ENCODE peak calls at places on chromosomes 5 and 9, in four cellular contexts. Y is ascending aorta, P is lung, O is psoas muscle. V is an unnamed sample.

GRCh38 chr9:21590058-21590996 is 108.2 kb upstream of the IFNE start:
- DNase-seq in Y (no peak), P (no peak), O (no peak), V (no peak)

GRCh38 chr5:42566658-42567313 is 143.5 kb downstream of the GHR start:
- DNase-seq in Y (no peak), P (no peak), O (no peak), V (no peak)

GRCh38 chr5:179858241-179858585 is 404 bp downstream of the MRNIP start:
- DNase-seq in Y (no peak), P (no peak), O (peak; percentile 56), V (no peak)

GRCh38 chr5:34658023-34658422 is 1.9 kb downstream of the RAI14 start:
- DNase-seq in Y (no peak), P (no peak), O (no peak), V (no peak)

GRCh38 chr5:62600560-62601252 is 22.1 kb downstream of the LRRC70 start:
- DNase-seq in Y (no peak), P (no peak), O (no peak), V (no peak)

GRCh38 chr9:17402309-17402708 is 176.6 kb upstream of the SH3GL2 start:
- DNase-seq in Y (no peak), P (no peak), O (no peak), V (no peak)

GRCh38 chr9:113617550-113617949 is 154.0 kb downstream of the RGS3 start:
- DNase-seq in Y (no peak), P (no peak), O (no peak), V (no peak)

GRCh38 chr9:128208386-128208785 is 5.2 kb downstream of the DNM1 start:
- DNase-seq in Y (no peak), P (no peak), O (no peak), V (no peak)

GRCh38 chr5:143635888-143636287 is 176.1 kb upstream of the HMHB1 start:
- DNase-seq in Y (no peak), P (no peak), O (no peak), V (no peak)

GRCh38 chr5:156802501-156802900 is 47.6 kb upstream of the PPP1R2B start:
- DNase-seq in Y (no peak), P (no peak), O (no peak), V (no peak)

GRCh38 chr5:137753227-137753985 is 757 bp downstream of the HNRNPA0 start:
- DNase-seq in Y (peak; percentile 81), P (peak; percentile 39), O (peak; percentile 83), V (peak; percentile 51)

GRCh38 chr9:72185561-72185960 is 36.3 kb downstream of the GDA start:
- DNase-seq in Y (no peak), P (no peak), O (no peak), V (no peak)

GRCh38 chr9:133752739-133753446 is 14.7 kb upstream of the SARDH start:
- DNase-seq in Y (no peak), P (no peak), O (no peak), V (no peak)

GRCh38 chr9:133788819-133789733 is 50.9 kb upstream of the SARDH start:
- DNase-seq in Y (no peak), P (no peak), O (peak; percentile 61), V (no peak)

GRCh38 chr5:152514827-152515397 is 109.8 kb upstream of the NMUR2 start:
- DNase-seq in Y (no peak), P (no peak), O (no peak), V (no peak)

GRCh38 chr9:107190031-107190935 is 92.8 kb upstream of the RAD23B start:
- DNase-seq in Y (no peak), P (no peak), O (no peak), V (no peak)

GRCh38 chr9:137107982-137108381 is 6.6 kb downstream of the DPP7 start:
- DNase-seq in Y (no peak), P (no peak), O (no peak), V (no peak)

GRCh38 chr5:120655828-120656435 is 191.8 kb downstream of the PRR16 start:
- DNase-seq in Y (no peak), P (peak; percentile 41), O (no peak), V (no peak)

GRCh38 chr5:123088031-123088805 is 823 bp upstream of the PRDM6 start:
- DNase-seq in Y (peak; percentile 74), P (no peak), O (no peak), V (no peak)

GRCh38 chr5:112480501-112480900 is 61.4 kb upstream of the EPB41L4A start:
- DNase-seq in Y (no peak), P (no peak), O (no peak), V (no peak)

GRCh38 chr9:33375238-33375840 is 27.0 kb downstream of the AQP7 start:
- DNase-seq in Y (peak; percentile 31), P (no peak), O (peak; percentile 35), V (no peak)

GRCh38 chr5:7096294-7096693 is 299.6 kb upstream of the ADCY2 start:
- DNase-seq in Y (no peak), P (no peak), O (no peak), V (no peak)

GRCh38 chr5:134647750-134648424 is 698 bp upstream of the SEC24A start:
- DNase-seq in Y (no peak), P (peak; percentile 49), O (peak; percentile 58), V (peak; percentile 45)

GRCh38 chr9:87310827-87311564 is 186.7 kb upstream of the DAPK1 start:
- DNase-seq in Y (no peak), P (no peak), O (no peak), V (no peak)

GRCh38 chr9:113523421-113524141 is 60.1 kb downstream of the RGS3 start:
- DNase-seq in Y (no peak), P (peak; percentile 60), O (peak; percentile 71), V (peak; percentile 80)

GRCh38 chr5:96648598-96648997 is 13.6 kb upstream of the CAST start:
- DNase-seq in Y (no peak), P (no peak), O (no peak), V (no peak)

GRCh38 chr5:137890850-137891249 is 1.6 kb downstream of the PKD2L2 start:
- DNase-seq in Y (no peak), P (no peak), O (no peak), V (no peak)

GRCh38 chr5:136674178-136674577 is 308.8 kb upstream of the TRPC7 start:
- DNase-seq in Y (no peak), P (no peak), O (no peak), V (no peak)

GRCh38 chr9:94687451-94687850 is 39.0 kb upstream of the AOPEP start:
- DNase-seq in Y (no peak), P (no peak), O (no peak), V (no peak)

GRCh38 chr5:181189962-181190710 is 14.9 kb downstream of the TRIM7 start:
- DNase-seq in Y (no peak), P (no peak), O (peak; percentile 65), V (no peak)

GRCh38 chr9:24614070-24614469 is 68.4 kb upstream of the IZUMO3 start:
- DNase-seq in Y (no peak), P (no peak), O (no peak), V (no peak)

GRCh38 chr5:132457371-132458225 is 33.0 kb downstream of the IRF1 start:
- DNase-seq in Y (peak; percentile 77), P (no peak), O (peak; percentile 75), V (peak; percentile 79)

GRCh38 chr5:80408475-80408875 is 611 bp downstream of the ZFYVE16 start:
- DNase-seq in Y (no peak), P (no peak), O (peak; percentile 84), V (peak; percentile 70)

GRCh38 chr9:126599047-126599650 is 14.6 kb upstream of the LMX1B start:
- DNase-seq in Y (no peak), P (no peak), O (no peak), V (no peak)
- TF ChIP-seq CTCF in Y (no peak), P (no peak), O (no peak), V (no peak)

GRCh38 chr5:69364850-69365249 is 4.5 kb downstream of the AK6 start:
- DNase-seq in Y (no peak), P (no peak), O (no peak), V (no peak)
- TF ChIP-seq CTCF in Y (no peak), P (no peak), O (no peak), V (no peak)

GRCh38 chr5:82091617-82092016 is 119.8 kb downstream of the ATG10 start:
- DNase-seq in Y (no peak), P (no peak), O (no peak), V (no peak)

GRCh38 chr5:82100303-82101077 is 128.7 kb downstream of the ATG10 start:
- DNase-seq in Y (no peak), P (no peak), O (no peak), V (no peak)

GRCh38 chr5:82096249-82096648 is 124.4 kb downstream of the ATG10 start:
- DNase-seq in Y (no peak), P (no peak), O (no peak), V (no peak)
- TF ChIP-seq CTCF in Y (no peak), P (no peak), O (no peak), V (no peak)

GRCh38 chr5:54785729-54786548 is 199.5 kb downstream of the ESM1 start:
- DNase-seq in Y (no peak), P (peak; percentile 36), O (no peak), V (peak; percentile 81)
- TF ChIP-seq CTCF in Y (no peak), P (no peak), O (no peak), V (no peak)

GRCh38 chr9:97504381-97505216 is 3.1 kb downstream of the TMOD1 start:
- DNase-seq in Y (peak; percentile 81), P (no peak), O (no peak), V (no peak)

GRCh38 chr9:97502222-97502983 is 937 bp downstream of the TMOD1 start:
- DNase-seq in Y (no peak), P (peak; percentile 28), O (peak; percentile 81), V (no peak)

GRCh38 chr9:97503862-97504210 is 2.4 kb downstream of the TMOD1 start:
- DNase-seq in Y (no peak), P (no peak), O (no peak), V (no peak)

GRCh38 chr9:97501972-97502221 is 431 bp downstream of the TMOD1 start:
- DNase-seq in Y (no peak), P (no peak), O (no peak), V (no peak)

GRCh38 chr9:97502984-97503861 is 1.8 kb downstream of the TMOD1 start:
- DNase-seq in Y (no peak), P (peak; percentile 25), O (no peak), V (no peak)
- TF ChIP-seq CTCF in Y (no peak), P (no peak), O (no peak), V (no peak)

DNA sequence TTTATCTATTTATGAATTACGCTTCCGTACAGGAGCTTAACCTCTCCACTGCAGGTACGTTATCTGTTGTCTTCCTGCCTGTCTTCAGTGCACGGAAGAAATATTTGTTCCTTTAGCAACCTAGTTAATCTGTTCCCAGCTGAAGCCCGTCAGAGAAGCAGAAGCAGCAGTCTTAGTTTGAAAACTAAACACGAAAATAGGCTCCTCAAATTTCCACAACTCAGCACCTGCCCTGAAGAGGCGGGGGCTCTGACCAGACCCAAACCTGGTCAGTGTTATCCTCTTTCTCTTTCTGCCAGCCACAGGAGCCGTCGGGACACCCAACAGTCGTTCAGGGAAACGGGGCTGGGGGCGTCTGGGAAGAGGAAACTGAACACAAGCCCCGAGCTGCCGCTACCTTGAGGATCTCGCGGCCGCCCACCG is 426 bp downstream of the NUDCD2 start:
- DNase-seq in Y (no peak), P (no peak), O (no peak), V (no peak)
- TF ChIP-seq CTCF in Y (no peak), P (no peak), O (no peak), V (no peak)

GRCh38 chr5:61010759-61011460 is 65.9 kb downstream of the NDUFAF2 start:
- DNase-seq in Y (no peak), P (no peak), O (peak; percentile 25), V (no peak)
- TF ChIP-seq CTCF in Y (no peak), P (no peak), O (no peak), V (no peak)

V was measured in CD14-positive monocyte.